ENCODE peak calls at places on chromosome 1, in nine cellular contexts. One of them, this sample, is unnamed.

GRCh38 chr1:55380313-55380970 is 165.3 kb upstream of the USP24 start:
- DNase-seq in NCI-H526: no peak
- DNase-seq in SW 1271: no peak
- DNase-seq in GM13976: no peak
- DNase-seq in RPMI8226: no peak
- DNase-seq in mucosa of descending colon: no peak
- DNase-seq in T-helper 17 cell: no peak
- DNase-seq in activated T-cell treated with anti-CD3 and anti-CD28 coated beads for 1 hour: no peak
- DNase-seq in fibroblast of pulmonary artery: no peak
- DNase-seq in this sample: no peak

GRCh38 chr1:21652101-21652936 is 16.8 kb downstream of the RAP1GAP start:
- DNase-seq in mucosa of descending colon: no peak
- DNase-seq in T-helper 17 cell: no peak
- DNase-seq in RPMI8226: no peak
- DNase-seq in SW 1271: no peak
- DNase-seq in GM13976: no peak
- DNase-seq in activated T-cell treated with anti-CD3 and anti-CD28 coated beads for 1 hour: no peak
- DNase-seq in NCI-H526: no peak
- DNase-seq in fibroblast of pulmonary artery: no peak
- DNase-seq in this sample: no peak

GRCh38 chr1:167291539-167292195 is 71.0 kb downstream of the POU2F1 start:
- DNase-seq in activated T-cell treated with anti-CD3 and anti-CD28 coated beads for 1 hour: no peak
- DNase-seq in GM13976: no peak
- DNase-seq in SW 1271: no peak
- DNase-seq in RPMI8226: no peak
- DNase-seq in NCI-H526: no peak
- DNase-seq in fibroblast of pulmonary artery: no peak
- DNase-seq in T-helper 17 cell: no peak
- DNase-seq in mucosa of descending colon: no peak
- DNase-seq in this sample: peak

GRCh38 chr1:101262601-101263348 is 26.0 kb downstream of the S1PR1 start:
- DNase-seq in GM13976: no peak
- DNase-seq in mucosa of descending colon: no peak
- DNase-seq in NCI-H526: no peak
- DNase-seq in RPMI8226: peak
- DNase-seq in SW 1271: no peak
- DNase-seq in T-helper 17 cell: no peak
- DNase-seq in fibroblast of pulmonary artery: no peak
- DNase-seq in activated T-cell treated with anti-CD3 and anti-CD28 coated beads for 1 hour: no peak
- DNase-seq in this sample: no peak

GRCh38 chr1:44423706-44424546 is 18.9 kb downstream of the RNF220 start:
- DNase-seq in fibroblast of pulmonary artery: peak
- DNase-seq in NCI-H526: peak
- DNase-seq in GM13976: no peak
- DNase-seq in T-helper 17 cell: no peak
- DNase-seq in mucosa of descending colon: no peak
- DNase-seq in RPMI8226: no peak
- DNase-seq in activated T-cell treated with anti-CD3 and anti-CD28 coated beads for 1 hour: no peak
- DNase-seq in SW 1271: no peak
- DNase-seq in this sample: no peak

GRCh38 chr1:156766288-156767100 is 841 bp upstream of the PRCC start:
- DNase-seq in activated T-cell treated with anti-CD3 and anti-CD28 coated beads for 1 hour: no peak
- DNase-seq in mucosa of descending colon: peak
- DNase-seq in SW 1271: no peak
- DNase-seq in fibroblast of pulmonary artery: no peak
- DNase-seq in GM13976: peak
- DNase-seq in T-helper 17 cell: no peak
- DNase-seq in RPMI8226: peak
- DNase-seq in NCI-H526: no peak
- DNase-seq in this sample: no peak

GRCh38 chr1:225637651-225638199 is 15.2 kb downstream of the ENAH start:
- DNase-seq in NCI-H526: no peak
- DNase-seq in SW 1271: no peak
- DNase-seq in mucosa of descending colon: no peak
- DNase-seq in GM13976: no peak
- DNase-seq in RPMI8226: no peak
- DNase-seq in activated T-cell treated with anti-CD3 and anti-CD28 coated beads for 1 hour: no peak
- DNase-seq in fibroblast of pulmonary artery: no peak
- DNase-seq in T-helper 17 cell: no peak
- DNase-seq in this sample: no peak

GRCh38 chr1:153040950-153041631 is at the start of gene SPRR2D:
- DNase-seq in mucosa of descending colon: no peak
- DNase-seq in SW 1271: no peak
- DNase-seq in T-helper 17 cell: no peak
- DNase-seq in fibroblast of pulmonary artery: no peak
- DNase-seq in RPMI8226: no peak
- DNase-seq in NCI-H526: no peak
- DNase-seq in activated T-cell treated with anti-CD3 and anti-CD28 coated beads for 1 hour: no peak
- DNase-seq in GM13976: no peak
- DNase-seq in this sample: no peak

GRCh38 chr1:189513091-189513490 is 964.6 kb downstream of the BRINP3 start:
- DNase-seq in RPMI8226: no peak
- DNase-seq in T-helper 17 cell: no peak
- DNase-seq in GM13976: no peak
- DNase-seq in SW 1271: no peak
- DNase-seq in mucosa of descending colon: peak
- DNase-seq in NCI-H526: no peak
- DNase-seq in activated T-cell treated with anti-CD3 and anti-CD28 coated beads for 1 hour: no peak
- DNase-seq in fibroblast of pulmonary artery: no peak
- DNase-seq in this sample: no peak

GRCh38 chr1:114023377-114023776 is 44.1 kb downstream of the OLFML3 start:
- DNase-seq in GM13976: no peak
- DNase-seq in SW 1271: no peak
- DNase-seq in T-helper 17 cell: no peak
- DNase-seq in activated T-cell treated with anti-CD3 and anti-CD28 coated beads for 1 hour: no peak
- DNase-seq in RPMI8226: no peak
- DNase-seq in fibroblast of pulmonary artery: no peak
- DNase-seq in mucosa of descending colon: no peak
- DNase-seq in NCI-H526: peak
- DNase-seq in this sample: no peak

GRCh38 chr1:232635778-232636356 is 5.9 kb upstream of the SIPA1L2 start:
- DNase-seq in T-helper 17 cell: no peak
- DNase-seq in SW 1271: peak
- DNase-seq in GM13976: peak
- DNase-seq in activated T-cell treated with anti-CD3 and anti-CD28 coated beads for 1 hour: no peak
- DNase-seq in RPMI8226: peak
- DNase-seq in mucosa of descending colon: no peak
- DNase-seq in fibroblast of pulmonary artery: peak
- DNase-seq in NCI-H526: peak
- DNase-seq in this sample: no peak

GRCh38 chr1:213409971-213410370 is 358.9 kb downstream of the RPS6KC1 start:
- DNase-seq in T-helper 17 cell: no peak
- DNase-seq in NCI-H526: no peak
- DNase-seq in fibroblast of pulmonary artery: no peak
- DNase-seq in mucosa of descending colon: no peak
- DNase-seq in RPMI8226: no peak
- DNase-seq in activated T-cell treated with anti-CD3 and anti-CD28 coated beads for 1 hour: no peak
- DNase-seq in SW 1271: no peak
- DNase-seq in GM13976: no peak
- DNase-seq in this sample: no peak

GRCh38 chr1:173042806-173043205 is 7.9 kb downstream of the TNFSF18 start:
- DNase-seq in T-helper 17 cell: no peak
- DNase-seq in SW 1271: peak
- DNase-seq in mucosa of descending colon: no peak
- DNase-seq in NCI-H526: no peak
- DNase-seq in activated T-cell treated with anti-CD3 and anti-CD28 coated beads for 1 hour: no peak
- DNase-seq in fibroblast of pulmonary artery: peak
- DNase-seq in GM13976: no peak
- DNase-seq in RPMI8226: no peak
- DNase-seq in this sample: no peak

GRCh38 chr1:145872421-145872891 is 13.2 kb downstream of the ANKRD35 start:
- DNase-seq in activated T-cell treated with anti-CD3 and anti-CD28 coated beads for 1 hour: no peak
- DNase-seq in RPMI8226: no peak
- DNase-seq in mucosa of descending colon: no peak
- DNase-seq in fibroblast of pulmonary artery: peak
- DNase-seq in NCI-H526: no peak
- DNase-seq in T-helper 17 cell: no peak
- DNase-seq in SW 1271: no peak
- DNase-seq in GM13976: no peak
- DNase-seq in this sample: no peak

GRCh38 chr1:161196521-161197451 is 2.1 kb downstream of the ADAMTS4 start:
- DNase-seq in mucosa of descending colon: peak
- DNase-seq in fibroblast of pulmonary artery: peak
- DNase-seq in activated T-cell treated with anti-CD3 and anti-CD28 coated beads for 1 hour: no peak
- DNase-seq in RPMI8226: no peak
- DNase-seq in T-helper 17 cell: no peak
- DNase-seq in SW 1271: no peak
- DNase-seq in NCI-H526: peak
- DNase-seq in GM13976: no peak
- DNase-seq in this sample: peak

GRCh38 chr1:184910596-184910995 is 63.7 kb downstream of the NIBAN1 start:
- DNase-seq in RPMI8226: no peak
- DNase-seq in T-helper 17 cell: no peak
- DNase-seq in SW 1271: no peak
- DNase-seq in fibroblast of pulmonary artery: peak
- DNase-seq in GM13976: no peak
- DNase-seq in activated T-cell treated with anti-CD3 and anti-CD28 coated beads for 1 hour: no peak
- DNase-seq in mucosa of descending colon: no peak
- DNase-seq in NCI-H526: no peak
- DNase-seq in this sample: no peak

GRCh38 chr1:110875216-110875731 is 2.3 kb downstream of the CD53 start:
- DNase-seq in mucosa of descending colon: peak
- DNase-seq in NCI-H526: no peak
- DNase-seq in T-helper 17 cell: peak
- DNase-seq in RPMI8226: peak
- DNase-seq in activated T-cell treated with anti-CD3 and anti-CD28 coated beads for 1 hour: no peak
- DNase-seq in SW 1271: no peak
- DNase-seq in GM13976: no peak
- DNase-seq in fibroblast of pulmonary artery: no peak
- DNase-seq in this sample: no peak

GRCh38 chr1:217953922-217954321 is 322.8 kb downstream of the SPATA17 start:
- DNase-seq in mucosa of descending colon: no peak
- DNase-seq in GM13976: no peak
- DNase-seq in NCI-H526: no peak
- DNase-seq in SW 1271: no peak
- DNase-seq in RPMI8226: peak
- DNase-seq in T-helper 17 cell: no peak
- DNase-seq in fibroblast of pulmonary artery: no peak
- DNase-seq in activated T-cell treated with anti-CD3 and anti-CD28 coated beads for 1 hour: no peak
- DNase-seq in this sample: no peak

GRCh38 chr1:166479052-166479631 is 312.3 kb upstream of the FAM78B start:
- DNase-seq in SW 1271: peak
- DNase-seq in GM13976: peak
- DNase-seq in NCI-H526: peak
- DNase-seq in T-helper 17 cell: peak
- DNase-seq in fibroblast of pulmonary artery: peak
- DNase-seq in mucosa of descending colon: no peak
- DNase-seq in RPMI8226: peak
- DNase-seq in activated T-cell treated with anti-CD3 and anti-CD28 coated beads for 1 hour: peak
- DNase-seq in this sample: peak

GRCh38 chr1:9448132-9449105 is 90.8 kb upstream of the SLC25A33 start:
- DNase-seq in fibroblast of pulmonary artery: no peak
- DNase-seq in RPMI8226: no peak
- DNase-seq in T-helper 17 cell: no peak
- DNase-seq in GM13976: no peak
- DNase-seq in activated T-cell treated with anti-CD3 and anti-CD28 coated beads for 1 hour: no peak
- DNase-seq in mucosa of descending colon: no peak
- DNase-seq in NCI-H526: no peak
- DNase-seq in SW 1271: no peak
- DNase-seq in this sample: peak

This sample was measured in brain microvascular endothelial cell.